ENCODE peak calls at places on chromosome 6, in eight cellular contexts. Y is HCT116, A is tibial nerve, G is skeletal muscle cell, U is gastrocnemius medialis, Q is esophagus squamous epithelium, I is neuronal stem cell, Z is heart left ventricle. S is an unnamed sample.

GRCh38 chr6:129719692-129720091 is 9.7 kb upstream of the ARHGAP18 start:
- DNase-seq in Y (no peak), A (no peak), G (no peak), U (no peak), Q (no peak), I (no peak), Z (no peak), S (no peak)

GRCh38 chr6:35160642-35161041 is 19.5 kb upstream of the TCP11 start:
- DNase-seq in Y (no peak), A (no peak), G (no peak), U (no peak), Q (no peak), I (no peak), Z (no peak), S (no peak)

GRCh38 chr6:129497591-129498555 is 212.1 kb downstream of the ARHGAP18 start:
- DNase-seq in Y (no peak), A (no peak), G (no peak), U (no peak), Q (no peak), I (no peak), Z (no peak), S (no peak)

GRCh38 chr6:1624071-1624847 is 14.5 kb downstream of the FOXC1 start:
- DNase-seq in Y (no peak), A (no peak), G (no peak), U (no peak), Q (no peak), I (no peak), Z (no peak), S (peak)

GRCh38 chr6:82331031-82331773 is 32.4 kb upstream of the TPBG start:
- DNase-seq in Y (no peak), A (no peak), G (peak), U (no peak), Q (no peak), I (no peak), Z (no peak), S (no peak)

GRCh38 chr6:7004581-7005297 is 103.0 kb upstream of the RREB1 start:
- DNase-seq in Y (no peak), A (no peak), G (peak), U (no peak), Q (no peak), I (no peak), Z (no peak), S (peak)

GRCh38 chr6:47727391-47727790 is 29.0 kb downstream of the ADGRF4 start:
- DNase-seq in Y (no peak), A (no peak), G (no peak), U (no peak), Q (no peak), I (no peak), Z (no peak), S (no peak)

GRCh38 chr6:26048590-26048989 is 38.6 kb upstream of the HFE start:
- DNase-seq in Y (no peak), A (no peak), G (no peak), U (no peak), Q (no peak), I (no peak), Z (no peak), S (no peak)

GRCh38 chr6:104908431-104909139 is 48.3 kb upstream of the LIN28B start:
- DNase-seq in Y (no peak), A (no peak), G (no peak), U (no peak), Q (no peak), I (no peak), Z (no peak), S (no peak)

GRCh38 chr6:84224251-84224650 is 3.2 kb downstream of the CEP162 start:
- DNase-seq in Y (no peak), A (no peak), G (no peak), U (no peak), Q (no peak), I (no peak), Z (no peak), S (no peak)

GRCh38 chr6:25652007-25652515 is at the start of gene SCGN:
- DNase-seq in Y (no peak), A (peak), G (peak), U (peak), Q (no peak), I (peak), Z (peak), S (peak)

GRCh38 chr6:100538086-100538485 is 73.4 kb upstream of the SIM1 start:
- DNase-seq in Y (no peak), A (no peak), G (no peak), U (no peak), Q (no peak), I (no peak), Z (no peak), S (no peak)

GRCh38 chr6:95232477-95232876 is 344.9 kb upstream of the MANEA start:
- DNase-seq in Y (no peak), A (no peak), G (peak), U (no peak), Q (no peak), I (no peak), Z (no peak), S (no peak)

GRCh38 chr6:45514454-45514853 is 136.7 kb upstream of the SUPT3H start:
- DNase-seq in Y (no peak), A (no peak), G (no peak), U (no peak), Q (no peak), I (no peak), Z (no peak), S (no peak)

GRCh38 chr6:52992980-52993379 is 2.1 kb downstream of the GSTA4 start:
- DNase-seq in Y (no peak), A (no peak), G (no peak), U (no peak), Q (no peak), I (no peak), Z (no peak), S (no peak)

GRCh38 chr6:127464881-127465459 is 5.8 kb upstream of the KIAA0408 start:
- DNase-seq in Y (peak), A (peak), G (peak), U (peak), Q (no peak), I (peak), Z (peak), S (peak)

GRCh38 chr6:127515234-127515793 is 3.8 kb downstream of the MTCL3 start:
- DNase-seq in Y (no peak), A (no peak), G (no peak), U (no peak), Q (no peak), I (peak), Z (no peak), S (no peak)

DNA sequence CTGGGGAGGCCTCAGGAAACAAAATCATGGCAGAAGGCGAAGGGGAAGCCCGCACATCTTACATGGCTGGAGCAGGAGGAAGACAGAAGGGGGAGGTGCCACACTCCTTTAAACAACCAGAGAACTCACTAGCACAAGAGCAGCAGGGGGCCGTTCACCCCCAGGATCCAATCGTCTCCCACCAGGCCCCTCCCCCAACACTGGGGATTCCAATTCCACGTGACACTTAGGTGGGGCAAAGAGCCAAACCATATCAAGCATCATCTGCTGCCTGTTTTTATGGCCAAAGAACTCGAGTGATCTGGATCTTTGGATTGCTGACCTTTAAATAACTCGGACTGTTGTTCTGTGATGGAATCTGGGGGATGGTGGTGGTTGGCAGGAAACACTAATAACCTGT is 28.0 kb downstream of the PNLDC1 start:
- DNase-seq in Y (no peak), A (no peak), G (no peak), U (no peak), Q (no peak), I (no peak), Z (no peak), S (peak)
- H3K4me3 ChIP-seq in Y (no peak), A (no peak), G (no peak), U (no peak), Q (no peak), I (no peak), Z (no peak), S (no peak)

DNA sequence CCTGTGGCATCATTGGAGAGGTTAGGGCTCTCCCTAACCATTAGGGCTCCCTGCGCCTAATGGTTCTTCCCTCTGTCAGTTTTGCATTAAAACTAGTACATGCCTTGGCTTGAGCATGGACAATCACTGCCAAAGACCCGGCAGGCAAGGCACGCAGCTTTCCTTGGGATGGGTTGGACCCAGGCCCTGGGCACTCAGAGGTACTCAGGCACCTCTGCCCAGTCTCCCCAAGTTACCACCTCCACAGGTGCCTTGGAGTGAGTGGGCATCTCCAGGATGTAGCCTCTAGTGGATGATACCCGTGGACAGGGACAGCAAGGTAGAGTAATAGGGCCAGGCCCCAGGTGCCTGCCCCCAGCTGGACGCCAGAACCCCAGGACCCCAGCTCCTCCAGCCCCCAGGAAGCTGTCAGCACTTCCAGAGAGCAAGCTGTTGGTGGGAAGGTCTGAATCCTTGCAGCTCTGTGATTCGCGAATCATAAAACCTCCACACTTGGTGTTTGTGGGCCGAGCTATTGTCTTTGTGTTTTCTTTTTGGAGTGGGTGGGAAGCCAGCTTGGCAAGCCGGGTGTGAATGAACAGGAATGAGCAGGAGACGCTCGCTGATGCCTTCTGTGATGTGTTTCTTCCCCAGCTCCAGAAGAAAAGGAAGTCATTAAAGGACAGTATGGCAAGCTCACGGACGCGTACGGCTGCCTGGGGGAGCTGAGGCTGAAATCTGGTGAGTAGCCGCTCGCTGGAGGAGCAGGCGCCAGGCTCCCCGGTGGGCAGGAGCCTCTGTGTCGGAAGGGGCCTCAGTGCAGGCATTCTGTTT is 35.1 kb downstream of the SYNJ2 start:
- DNase-seq in Y (no peak), A (no peak), G (no peak), U (no peak), Q (no peak), I (no peak), Z (no peak), S (peak)
- H3K4me3 ChIP-seq in Y (no peak), A (no peak), G (no peak), U (no peak), Q (no peak), I (no peak), Z (peak), S (no peak)

GRCh38 chr6:76382201-76382600 is 309.7 kb upstream of the IMPG1 start:
- DNase-seq in Y (no peak), A (no peak), G (no peak), U (no peak), Q (no peak), I (no peak), Z (no peak), S (no peak)
- H3K4me3 ChIP-seq in Y (no peak), A (no peak), G (no peak), U (no peak), Q (no peak), I (no peak), Z (no peak), S (no peak)

DNA sequence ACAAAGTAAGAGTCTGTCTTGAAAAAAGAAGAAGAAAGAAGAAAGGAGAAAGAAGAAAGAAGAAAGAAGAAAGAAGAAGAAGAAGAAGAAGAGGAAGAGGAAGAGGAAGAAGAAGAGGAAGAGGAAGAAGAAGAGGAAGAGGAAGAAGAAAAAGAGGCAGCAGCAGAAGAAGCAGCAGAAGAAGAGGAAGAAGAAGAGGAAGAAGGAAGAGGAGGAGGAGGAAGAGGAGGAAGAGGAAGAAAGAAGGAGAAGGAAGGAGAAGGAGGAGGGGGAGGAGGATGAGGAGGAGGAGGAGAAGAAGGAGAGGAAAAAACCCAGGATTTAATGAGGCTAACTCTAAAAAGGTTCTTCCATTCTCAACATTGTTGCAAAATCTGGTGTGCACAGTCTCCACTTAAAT is 95.4 kb upstream of the PDE10A start:
- DNase-seq in Y (no peak), A (no peak), G (no peak), U (no peak), Q (no peak), I (no peak), Z (no peak), S (no peak)
- H3K4me3 ChIP-seq in Y (no peak), A (no peak), G (no peak), U (no peak), Q (no peak), I (no peak), Z (no peak), S (no peak)

S was measured in lower lobe of right lung.